ENCODE peak calls at places on chromosomes 7 and 10, in eight cellular contexts. G is body of pancreas, Q is right lobe of liver, L is adrenal gland, T is ovary, O is H1, N is HCT116, Y is IMR-90. S is an unnamed sample. For H3K4me1 and H3K27me3, the result is how much of the 10 kb centered on the place peaks cover.

GRCh38 chr10:133196936-133197758 is 32.9 kb upstream of the UTF1 start:
- DNase-seq in O (no peak), G (no peak), Q (no peak), Y (no peak), T (no peak), N (no peak), L (no peak), S (peak)

GRCh38 chr7:137890449-137890916 is 43.7 kb upstream of the DGKI start:
- DNase-seq in N (no peak), G (no peak), O (no peak), Y (no peak), L (no peak), Q (no peak), T (no peak), S (no peak)

GRCh38 chr10:98419456-98420261 is 4.7 kb upstream of the PYROXD2 start:
- DNase-seq in Q (peak), G (no peak), N (no peak), T (no peak), Y (no peak), L (no peak), O (no peak), S (no peak)

GRCh38 chr7:125506331-125506730 is 576.7 kb upstream of the POT1 start:
- DNase-seq in O (no peak), Y (no peak), G (no peak), N (no peak), Q (no peak), L (no peak), T (no peak), S (no peak)

GRCh38 chr7:30005511-30005910 is 15.9 kb upstream of the SCRN1 start:
- DNase-seq in Y (no peak), T (no peak), G (no peak), O (no peak), N (no peak), Q (no peak), L (no peak), S (no peak)

GRCh38 chr10:97974108-97974507 is 56.3 kb downstream of the CRTAC1 start:
- DNase-seq in L (no peak), Q (no peak), G (no peak), T (no peak), O (no peak), Y (no peak), N (no peak), S (no peak)

GRCh38 chr7:2560175-2560695 is 1.5 kb downstream of the IQCE start:
- DNase-seq in G (no peak), N (no peak), L (peak), O (no peak), Q (no peak), T (no peak), Y (no peak), S (peak)

GRCh38 chr7:18457832-18458231 is 37.7 kb upstream of the HDAC9 start:
- DNase-seq in G (no peak), O (no peak), L (no peak), N (no peak), Y (no peak), Q (no peak), T (no peak), S (no peak)

GRCh38 chr10:24622781-24623301 is 100.8 kb downstream of the ARHGAP21 start:
- DNase-seq in O (no peak), N (no peak), Q (no peak), L (no peak), T (no peak), Y (peak), G (no peak), S (no peak)

GRCh38 chr10:77511498-77512218 is 126.0 kb downstream of the KCNMA1 start:
- DNase-seq in Y (no peak), L (no peak), T (no peak), Q (no peak), N (no peak), O (no peak), G (no peak), S (no peak)

GRCh38 chr7:90210475-90210874 is 1.1 kb upstream of the STEAP2 start:
- DNase-seq in Y (no peak), T (no peak), N (no peak), Q (no peak), G (no peak), O (no peak), L (no peak), S (no peak)

GRCh38 chr10:128297709-128298457 is 171.7 kb upstream of the MKI67 start:
- DNase-seq in N (no peak), Y (no peak), Q (no peak), G (no peak), T (no peak), O (no peak), L (no peak), S (no peak)

GRCh38 chr7:28151965-28152364 is 28.6 kb downstream of the JAZF1 start:
- DNase-seq in N (no peak), O (no peak), L (no peak), G (no peak), T (no peak), Y (peak), Q (no peak), S (no peak)

GRCh38 chr10:77925410-77925794 is 1.2 kb downstream of the DLG5 start:
- DNase-seq in O (no peak), T (peak), G (peak), N (no peak), Y (peak), Q (no peak), L (peak), S (no peak)

GRCh38 chr10:81013771-81014170 is 476.1 kb downstream of the SH2D4B start:
- DNase-seq in Y (no peak), L (no peak), G (no peak), T (no peak), Q (no peak), N (no peak), O (no peak), S (no peak)

GRCh38 chr10:21242915-21243314 is 282.6 kb downstream of the SKIDA1 start:
- DNase-seq in T (no peak), O (no peak), N (no peak), L (no peak), Y (no peak), Q (peak), G (no peak), S (no peak)

GRCh38 chr7:121178869-121179497 is 149.8 kb upstream of the WNT16 start:
- DNase-seq in T (no peak), N (no peak), O (no peak), G (no peak), Q (no peak), Y (no peak), L (no peak), S (no peak)

GRCh38 chr7:12943781-12944180 is 256.3 kb downstream of the ARL4A start:
- DNase-seq in L (no peak), G (no peak), Q (no peak), T (no peak), N (no peak), O (no peak), Y (no peak), S (no peak)

GRCh38 chr7:18426564-18427226 is 68.9 kb upstream of the HDAC9 start:
- DNase-seq in G (no peak), T (no peak), N (no peak), L (no peak), O (no peak), Q (no peak), Y (peak), S (no peak)

GRCh38 chr7:128116740-128117139 is 85.5 kb upstream of the LRRC4 start:
- DNase-seq in G (no peak), Y (no peak), O (no peak), Q (no peak), T (no peak), N (no peak), L (no peak), S (peak)

GRCh38 chr7:105854516-105854915 is 21.9 kb downstream of the ATXN7L1 start:
- DNase-seq in T (no peak), N (no peak), G (no peak), O (no peak), Y (no peak), Q (no peak), L (no peak), S (no peak)

GRCh38 chr7:94417921-94418320 is 23.2 kb downstream of the COL1A2 start:
- DNase-seq in N (no peak), O (no peak), Y (no peak), L (no peak), Q (no peak), G (no peak), T (no peak), S (no peak)

GRCh38 chr7:33395340-33395739 is 266.0 kb downstream of the BBS9 start:
- DNase-seq in Q (no peak), O (no peak), G (no peak), T (no peak), Y (peak), N (no peak), L (no peak), S (no peak)

GRCh38 chr10:16986406-16987128 is 143.0 kb downstream of the CUBN start:
- DNase-seq in Q (no peak), O (no peak), G (no peak), Y (peak), N (no peak), L (no peak), T (no peak), S (no peak)

GRCh38 chr10:130992802-130993523 is 318.6 kb downstream of the TCERG1L start:
- DNase-seq in O (no peak), G (peak), T (no peak), N (no peak), Q (no peak), L (no peak), Y (no peak), S (no peak)
- H3K4me1 ChIP-seq in O (under half), G (under half), T (under half), N (under half), Q (under half), L (under half), Y (under half), S (under half)

GRCh38 chr10:73096452-73097304 is at the start of gene P4HA1:
- DNase-seq in T (peak), N (peak), Q (peak), G (peak), O (peak), Y (peak), L (peak), S (peak)

GRCh38 chr10:73096041-73096451 is 620 bp downstream of the P4HA1 start:
- DNase-seq in Q (peak), L (peak), G (peak), T (peak), Y (peak), O (peak), N (no peak), S (peak)

GRCh38 chr10:73094986-73095478 is 1.6 kb downstream of the P4HA1 start:
- DNase-seq in L (no peak), G (no peak), O (no peak), N (no peak), Y (no peak), T (no peak), Q (no peak), S (no peak)

GRCh38 chr10:73094249-73094850 is 2.3 kb downstream of the P4HA1 start:
- DNase-seq in T (no peak), O (no peak), L (no peak), Q (no peak), Y (peak), N (no peak), G (no peak), S (no peak)

GRCh38 chr10:73095479-73096021 is 1.1 kb downstream of the P4HA1 start:
- DNase-seq in N (no peak), Y (peak), Q (peak), T (peak), O (no peak), L (peak), G (peak), S (no peak)
- TF ChIP-seq POLR2A in N (peak), Y (peak), Q (no peak), T (no peak), O (no peak), L (no peak), G (no peak), S (peak)

DNA sequence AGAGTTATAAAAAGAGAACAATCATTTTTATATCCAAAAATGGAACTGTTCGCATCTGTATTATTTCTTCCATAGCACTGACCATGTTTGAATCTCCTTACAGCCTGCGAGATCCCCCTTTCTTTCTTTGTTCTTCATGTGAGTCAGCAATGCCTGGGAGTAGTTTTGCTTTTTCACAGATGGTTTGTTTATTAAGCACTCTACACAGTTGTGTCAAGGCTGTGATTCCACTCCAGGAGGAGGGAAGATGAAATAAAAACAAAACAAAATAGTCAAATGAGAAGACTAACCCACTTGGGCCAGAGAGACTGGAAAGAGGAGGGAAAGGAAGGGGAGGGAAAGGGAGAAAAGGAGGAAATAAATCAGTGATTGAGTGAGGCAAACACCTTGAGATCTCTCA is 7.8 kb downstream of the LIPF start:
- DNase-seq in L (no peak), O (no peak), Q (no peak), G (no peak), Y (peak), T (no peak), N (no peak), S (no peak)
- H3K27me3 ChIP-seq in L (under half), O (under half), Q (under half), G (under half), Y (under half), T (under half), N (under half), S (under half)

DNA sequence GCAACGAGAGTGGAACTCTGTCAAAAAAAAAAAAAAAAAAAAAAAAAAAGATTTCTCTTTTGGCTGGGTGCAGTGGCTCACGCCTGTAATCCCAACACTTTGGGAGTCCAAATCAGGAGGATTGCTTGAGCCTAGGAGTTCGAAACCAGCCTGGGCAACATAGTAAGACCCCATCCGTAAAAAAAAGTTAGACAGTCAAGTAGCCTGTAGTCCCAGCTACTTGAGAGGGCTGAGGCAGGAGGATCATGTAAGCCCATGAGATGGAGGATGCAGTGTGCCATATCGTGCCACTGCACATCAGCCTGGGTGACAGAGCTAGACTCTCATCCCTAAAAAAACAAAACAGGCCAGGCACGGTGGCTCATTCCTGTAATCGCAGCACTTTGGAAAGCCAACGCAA is 25.2 kb downstream of the PDLIM1 start:
- DNase-seq in N (no peak), G (no peak), L (no peak), Q (no peak), O (no peak), T (no peak), Y (no peak), S (no peak)
- H3K4me1 ChIP-seq in N (under half), G (under half), L (under half), Q (under half), O (under half), T (under half), Y (under half), S (under half)

S was measured in spleen.